ENCODE peak calls at places on chromosomes 4 and X, in five cellular contexts. L is mammary epithelial cell, C is tibial artery, I is left lung, D is ovary. E is an unnamed sample. For H3K4me1, the result is how much of the 10 kb centered on the place peaks cover.

GRCh38 chrX:55312655-55313054 is 47.9 kb upstream of the PAGE3 start:
- DNase-seq in L (peak), C (no peak), I (no peak), D (no peak), E (no peak)

GRCh38 chr4:61152433-61152832 is 47.7 kb upstream of the ADGRL3 start:
- DNase-seq in D (no peak), C (no peak), I (no peak), L (no peak), E (no peak)

GRCh38 chrX:153476628-153477027 is 6.3 kb upstream of the HAUS7 start:
- DNase-seq in C (peak), I (no peak), D (no peak), L (no peak), E (peak)

GRCh38 chr4:176425035-176425434 is 105.3 kb downstream of the SPCS3 start:
- DNase-seq in L (peak), D (no peak), C (no peak), I (no peak), E (no peak)

GRCh38 chrX:132631579-132632232 is 142.9 kb upstream of the MBNL3 start:
- DNase-seq in L (peak), C (no peak), D (no peak), I (no peak), E (no peak)

GRCh38 chr4:25440478-25441030 is 63.5 kb downstream of the ANAPC4 start:
- DNase-seq in D (peak), I (no peak), L (no peak), C (no peak), E (peak)

GRCh38 chrX:132216283-132216682 is 3.0 kb downstream of the RAP2C start:
- DNase-seq in D (no peak), L (no peak), C (no peak), I (no peak), E (no peak)

GRCh38 chr4:5750052-5750950 is 39.3 kb downstream of the EVC start:
- DNase-seq in I (no peak), D (no peak), C (no peak), L (no peak), E (no peak)

GRCh38 chrX:110944793-110945466 is 149.3 kb upstream of the CHRDL1 start:
- DNase-seq in L (peak), C (no peak), D (no peak), I (no peak), E (no peak)

GRCh38 chrX:16208601-16209000 is 41.3 kb downstream of the MAGEB17 start:
- DNase-seq in D (no peak), C (no peak), L (peak), I (no peak), E (no peak)

GRCh38 chr4:55545133-55545532 is 1.6 kb downstream of the CLOCK start:
- DNase-seq in L (peak), D (no peak), C (no peak), I (no peak), E (no peak)

GRCh38 chr4:100356172-100356571 is 161.7 kb downstream of the EMCN start:
- DNase-seq in D (no peak), I (no peak), L (peak), C (no peak), E (no peak)

GRCh38 chr4:107624024-107624423 is 96.0 kb downstream of the PAPSS1 start:
- DNase-seq in D (no peak), I (no peak), C (no peak), L (no peak), E (no peak)

DNA sequence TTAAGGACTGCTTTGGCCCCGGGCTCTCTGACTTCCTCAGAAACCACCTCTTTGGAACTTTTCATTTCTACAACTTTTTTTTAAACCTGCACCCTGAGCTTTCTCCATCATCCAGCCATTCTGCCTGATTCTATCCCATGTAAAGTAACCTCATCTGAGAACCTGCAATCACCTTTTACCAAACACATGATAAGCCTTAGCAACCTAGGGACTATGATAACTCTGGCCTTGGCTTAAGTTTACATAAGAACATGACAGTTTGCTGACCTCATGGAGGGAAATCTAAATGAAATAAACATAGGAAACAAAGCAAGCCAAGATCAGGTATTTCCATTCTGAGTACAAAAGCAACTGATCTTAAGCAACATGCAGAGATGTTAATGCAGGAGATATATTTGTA is 15.7 kb upstream of the TMEM150C start:
- DNase-seq in I (no peak), C (no peak), L (peak), D (no peak), E (no peak)
- TF ChIP-seq CTCF in I (no peak), C (no peak), L (no peak), D (no peak), E (no peak)

GRCh38 chr4:77012726-77013125 is 63.1 kb downstream of the CCNI start:
- DNase-seq in I (no peak), C (peak), D (peak), L (no peak), E (no peak)
- H3K4me1 ChIP-seq in I (under half), C (under half), D (under half), L (under half), E (under half)

GRCh38 chrX:32530802-32531403 is 680.4 kb downstream of the DMD start:
- DNase-seq in I (no peak), L (peak), D (peak), C (no peak), E (no peak)
- TF ChIP-seq CTCF in I (peak), L (peak), D (peak), C (peak), E (peak)

DNA sequence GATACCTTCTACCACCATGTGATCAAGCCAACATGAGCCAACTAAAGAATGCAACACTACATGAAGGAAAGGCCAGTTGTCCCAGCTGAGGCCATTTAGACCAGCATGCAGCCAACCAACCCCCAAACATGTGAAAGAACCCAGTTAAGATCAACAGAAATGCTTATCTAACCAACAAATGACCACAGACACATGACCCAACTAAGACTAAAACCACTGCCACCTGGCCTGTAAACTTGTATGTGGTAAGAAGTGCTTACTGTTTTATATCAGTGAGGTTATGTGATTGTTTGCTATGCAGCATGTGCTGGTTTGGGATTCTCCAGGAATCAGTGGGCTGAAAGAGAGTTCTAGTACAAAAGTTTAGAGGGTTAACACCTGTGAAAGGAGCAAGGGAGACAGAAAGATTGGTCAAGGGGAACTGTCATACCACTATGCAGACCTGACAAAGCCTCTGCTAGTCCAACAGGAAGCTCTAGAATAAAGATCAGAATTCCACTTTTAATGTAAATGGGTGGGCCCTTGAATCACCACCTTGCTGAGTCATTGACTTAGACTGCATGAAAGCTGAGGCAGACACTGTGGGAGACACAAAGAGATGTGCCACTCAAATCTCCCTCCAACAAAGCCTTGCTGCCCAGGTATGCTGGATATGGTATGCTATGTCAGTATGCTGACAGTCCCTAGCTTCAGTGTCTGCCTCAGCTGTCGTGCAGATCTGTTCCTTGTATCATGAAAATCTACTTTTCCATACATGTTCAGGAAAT is 6.1 kb upstream of the SH3D19 start:
- DNase-seq in D (no peak), L (peak), C (no peak), I (no peak), E (no peak)
- H3K4me1 ChIP-seq in D (under half), L (under half), C (under half), I (under half), E (under half)

GRCh38 chr4:79920454-79920853 is 152.6 kb downstream of the ANTXR2 start:
- DNase-seq in I (no peak), D (no peak), C (no peak), L (no peak), E (no peak)
- TF ChIP-seq CTCF in I (no peak), D (no peak), C (no peak), L (no peak), E (no peak)

GRCh38 chrX:107448625-107449468 is 605 bp upstream of the FRMPD3 start:
- DNase-seq in I (no peak), L (no peak), D (peak), C (no peak), E (no peak)
- H3K4me1 ChIP-seq in I (under half), L (under half), D (under half), C (under half), E (under half)

GRCh38 chr4:156475322-156475721 is 496.3 kb downstream of the PDGFC start:
- DNase-seq in I (no peak), L (peak), C (no peak), D (no peak), E (no peak)
- TF ChIP-seq CTCF in I (peak), L (peak), C (peak), D (peak), E (peak)

GRCh38 chr4:48910511-48910910 is 3.9 kb upstream of the OCIAD2 start:
- DNase-seq in L (no peak), I (no peak), D (no peak), C (no peak), E (no peak)

GRCh38 chr4:48908687-48909086 is 2.1 kb upstream of the OCIAD2 start:
- DNase-seq in L (no peak), I (no peak), C (no peak), D (no peak), E (no peak)

GRCh38 chr4:48912349-48912748 is 5.8 kb upstream of the OCIAD2 start:
- DNase-seq in C (no peak), D (no peak), L (peak), I (no peak), E (no peak)

GRCh38 chr4:48907706-48908477 is 1.3 kb upstream of the OCIAD2 start:
- DNase-seq in L (no peak), I (no peak), C (no peak), D (no peak), E (no peak)

GRCh38 chr4:48909697-48910096 is 3.1 kb upstream of the OCIAD2 start:
- DNase-seq in C (no peak), L (peak), I (no peak), D (no peak), E (peak)
- H3K4me1 ChIP-seq in C (under half), L (half or more), I (under half), D (under half), E (under half)

DNA sequence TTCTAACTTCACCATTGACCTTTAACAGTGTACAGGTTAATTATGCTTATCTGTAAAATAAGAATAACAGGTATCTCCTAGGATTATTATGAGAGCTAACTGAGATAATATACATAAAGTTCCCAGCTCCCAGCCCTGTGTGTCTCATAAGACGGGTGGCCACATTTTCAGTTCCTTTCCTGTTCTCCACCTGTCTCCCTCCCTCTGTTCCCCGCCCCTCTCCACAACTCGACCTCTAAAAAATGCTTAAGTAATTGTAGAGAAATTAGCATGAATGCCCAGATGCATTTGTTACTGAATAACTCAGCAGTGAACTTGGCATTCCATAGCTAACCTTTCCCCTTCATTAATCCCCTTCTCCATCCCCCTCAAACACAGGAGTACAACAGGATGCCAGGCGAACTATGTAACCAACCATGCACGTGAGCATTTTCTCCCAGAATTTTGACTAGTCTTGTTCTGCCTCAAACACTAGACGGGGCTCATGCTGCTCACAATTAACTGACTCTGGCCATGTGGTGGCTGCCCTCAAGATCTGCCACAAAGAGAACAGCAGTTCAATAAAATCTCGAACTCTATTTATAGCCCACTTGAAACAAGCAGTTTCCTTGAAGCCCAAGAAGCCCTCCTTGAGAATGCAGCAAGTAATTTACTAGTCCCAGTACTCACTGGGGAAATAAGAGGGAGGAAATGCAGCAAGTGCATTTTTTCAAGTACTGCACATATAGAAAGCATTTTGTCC is 351.2 kb downstream of the ARHGAP24 start:
- DNase-seq in L (no peak), D (no peak), C (peak), I (no peak), E (no peak)
- TF ChIP-seq CTCF in L (no peak), D (no peak), C (peak), I (no peak), E (peak)

DNA sequence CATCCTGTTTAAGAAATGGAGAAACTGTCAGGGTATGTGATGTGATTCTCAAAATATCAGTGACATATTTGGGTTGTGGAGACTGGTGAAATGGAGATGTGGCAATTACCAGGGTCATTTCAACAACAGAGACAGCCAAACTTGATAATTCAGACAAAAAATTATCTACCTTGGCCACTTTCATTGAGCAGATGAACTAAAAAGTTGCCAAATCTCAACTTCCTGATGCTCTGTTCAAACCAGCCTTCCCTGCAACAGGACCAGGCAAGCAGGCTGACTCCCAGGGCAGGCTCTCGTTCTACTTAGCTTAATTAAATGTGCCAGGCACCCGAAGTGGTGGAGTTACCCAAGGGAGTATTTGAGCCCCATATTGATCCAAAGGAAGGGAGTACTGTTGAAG is 199.6 kb downstream of the AFF2 start:
- DNase-seq in C (no peak), L (no peak), D (no peak), I (no peak), E (no peak)
- H3K4me1 ChIP-seq in C (under half), L (under half), D (under half), I (under half), E (under half)

E was measured in uterus.